ENCODE peak calls at places on chromosomes 3 and 15, in four cellular contexts. K is upper lobe of left lung; F is mesenchymal stem cell; U is CD4-positive, alpha-beta memory T cell. D is an unnamed sample. For H3K9me3, the result is how much of the 10 kb centered on the place peaks cover.

GRCh38 chr15:62517541-62517940 is 352.5 kb upstream of the C2CD4B start:
- DNase-seq in K (no peak), U (no peak), F (no peak), D (no peak)

GRCh38 chr15:83378921-83379561 is 68.1 kb upstream of the SH3GL3 start:
- DNase-seq in K (no peak), F (no peak), U (no peak), D (no peak)

GRCh38 chr3:14435175-14436011 is 33.0 kb downstream of the SLC6A6 start:
- DNase-seq in K (peak), F (no peak), U (no peak), D (no peak)

GRCh38 chr3:124177070-124177469 is 185.1 kb upstream of the ROPN1 start:
- DNase-seq in U (no peak), F (no peak), K (no peak), D (no peak)

GRCh38 chr15:36798366-36798765 is 218.9 kb downstream of the CDIN1 start:
- DNase-seq in F (no peak), K (no peak), U (no peak), D (no peak)

GRCh38 chr15:91302588-91303439 is 202.8 kb downstream of the SV2B start:
- DNase-seq in F (peak), U (peak), K (no peak), D (no peak)

GRCh38 chr3:3200632-3201212 is 21.2 kb upstream of the CRBN start:
- DNase-seq in K (peak), U (no peak), F (peak), D (no peak)

GRCh38 chr3:31934866-31935265 is 46.2 kb downstream of the OSBPL10 start:
- DNase-seq in U (no peak), F (no peak), K (peak), D (no peak)

GRCh38 chr3:11530153-11530721 is 113.5 kb downstream of the VGLL4 start:
- DNase-seq in F (peak), U (no peak), K (no peak), D (no peak)

GRCh38 chr15:70094690-70095311 is 2.9 kb downstream of the TLE3 start:
- DNase-seq in K (peak), F (peak), U (no peak), D (no peak)

GRCh38 chr15:98383571-98383970 is 264.8 kb upstream of the IGF1R start:
- DNase-seq in K (no peak), U (no peak), F (no peak), D (no peak)

GRCh38 chr15:64014995-64015394 is 31.3 kb downstream of the DAPK2 start:
- DNase-seq in F (no peak), K (no peak), U (no peak), D (no peak)

GRCh38 chr3:63232764-63233396 is 45.2 kb upstream of the SYNPR start:
- DNase-seq in F (no peak), K (no peak), U (no peak), D (no peak)

GRCh38 chr15:70267879-70268278 is 170.2 kb upstream of the TLE3 start:
- DNase-seq in K (peak), F (peak), U (no peak), D (no peak)

GRCh38 chr15:48541659-48542334 is 103.7 kb downstream of the FBN1 start:
- DNase-seq in F (peak), K (no peak), U (no peak), D (no peak)

GRCh38 chr3:9550999-9551398 is 2.6 kb downstream of the LHFPL4 start:
- DNase-seq in K (no peak), F (no peak), U (no peak), D (no peak)

GRCh38 chr15:96334705-96335428 is 4.4 kb downstream of the NR2F2 start:
- DNase-seq in K (no peak), F (peak), U (no peak), D (no peak)

GRCh38 chr15:67024322-67024997 is 40.9 kb upstream of the SMAD3 start:
- DNase-seq in U (no peak), K (peak), F (peak), D (no peak)

GRCh38 chr15:26355671-26356070 is 417.2 kb downstream of the GABRB3 start:
- DNase-seq in F (no peak), K (no peak), U (no peak), D (no peak)

GRCh38 chr3:112770026-112770626 is 76.5 kb downstream of the CD200R1L start:
- DNase-seq in K (no peak), F (peak), U (no peak), D (no peak)

GRCh38 chr15:40190591-40190990 is 29.7 kb downstream of the BUB1B start:
- DNase-seq in U (no peak), F (peak), K (no peak), D (no peak)

GRCh38 chr3:98734311-98734710 is 28.8 kb upstream of the ST3GAL6 start:
- DNase-seq in K (no peak), F (peak), U (no peak), D (no peak)

GRCh38 chr15:66907826-66908502 is 157.4 kb upstream of the SMAD3 start:
- DNase-seq in F (no peak), K (peak), U (no peak), D (no peak)

GRCh38 chr15:73940061-73940981 is 14.1 kb downstream of the LOXL1 start:
- DNase-seq in K (no peak), U (no peak), F (no peak), D (no peak)

GRCh38 chr3:4928277-4928789 is 50.9 kb upstream of the BHLHE40 start:
- DNase-seq in U (no peak), K (no peak), F (no peak), D (no peak)

GRCh38 chr15:89556413-89557262 is 18.6 kb upstream of the TICRR start:
- DNase-seq in K (peak), U (peak), F (peak), D (peak)

GRCh38 chr15:84970832-84971231 is 10.8 kb upstream of the PDE8A start:
- DNase-seq in K (no peak), F (no peak), U (no peak), D (no peak)

DNA sequence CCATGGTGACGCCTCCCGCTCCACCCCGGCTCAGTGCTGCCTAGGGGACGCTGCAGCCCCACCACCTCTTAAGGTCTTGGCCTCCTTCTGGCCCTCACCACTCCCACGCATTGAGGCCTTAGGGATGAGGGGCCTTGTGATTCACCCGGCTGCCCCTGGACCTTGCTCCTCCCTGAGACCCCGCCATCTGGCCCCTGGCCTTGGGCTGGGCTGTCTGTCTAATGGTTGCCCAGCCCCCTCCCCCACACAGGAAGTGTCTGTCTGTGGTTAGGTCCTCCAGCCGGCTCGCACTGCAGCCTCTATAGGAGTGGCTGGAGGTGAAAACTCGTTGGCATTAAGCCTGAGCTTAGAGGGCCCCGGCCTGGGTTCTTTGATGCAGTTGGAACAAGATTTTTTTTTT is 21.5 kb upstream of the MTHFS start:
- DNase-seq in U (no peak), F (no peak), K (no peak), D (no peak)
- H3K9me3 ChIP-seq in U (under half), F (half or more), K (half or more), D (under half)

GRCh38 chr15:24823473-24823872 is 131.3 kb upstream of the SNRPN start:
- DNase-seq in K (no peak), F (peak), U (no peak), D (no peak)
- H3K9me3 ChIP-seq in K (under half), F (under half), U (under half), D (under half)

GRCh38 chr3:187473778-187474406 is 105.7 kb downstream of the RTP4 start:
- DNase-seq in U (no peak), K (no peak), F (no peak), D (no peak)
- H3K9me3 ChIP-seq in U (under half), K (under half), F (under half), D (under half)

GRCh38 chr15:94033014-94033682 is 198.2 kb upstream of the MCTP2 start:
- DNase-seq in U (no peak), F (no peak), K (no peak), D (no peak)
- H3K9me3 ChIP-seq in U (under half), F (under half), K (under half), D (under half)

GRCh38 chr3:43013743-43014155 is 34.6 kb downstream of the GASK1A start:
- DNase-seq in K (no peak), U (peak), F (no peak), D (no peak)

GRCh38 chr3:43013256-43013655 is 34.1 kb downstream of the GASK1A start:
- DNase-seq in K (no peak), U (no peak), F (no peak), D (no peak)

GRCh38 chr3:43015572-43016512 is 36.7 kb downstream of the GASK1A start:
- DNase-seq in U (peak), K (no peak), F (no peak), D (no peak)

GRCh38 chr3:43014990-43015389 is 35.9 kb downstream of the GASK1A start:
- DNase-seq in U (no peak), F (no peak), K (no peak), D (no peak)

GRCh38 chr3:43014216-43014615 is 35.1 kb downstream of the GASK1A start:
- DNase-seq in F (no peak), K (no peak), U (no peak), D (no peak)
- H3K9me3 ChIP-seq in F (under half), K (under half), U (under half), D (under half)

GRCh38 chr3:118077332-118077731 is 957.3 kb downstream of the IGSF11 start:
- DNase-seq in F (no peak), K (no peak), U (no peak), D (no peak)

GRCh38 chr3:118075873-118076272 is 958.8 kb downstream of the IGSF11 start:
- DNase-seq in U (no peak), F (no peak), K (no peak), D (no peak)

GRCh38 chr3:118080886-118081285 is 953.8 kb downstream of the IGSF11 start:
- DNase-seq in F (peak), U (no peak), K (no peak), D (no peak)
- H3K9me3 ChIP-seq in F (under half), U (under half), K (under half), D (under half)

GRCh38 chr15:78317145-78317836 is 17.9 kb upstream of the SKIC8 start:
- DNase-seq in F (peak), K (no peak), U (no peak), D (no peak)

GRCh38 chr15:78320173-78320572 is 20.0 kb upstream of the CRABP1 start:
- DNase-seq in K (no peak), U (no peak), F (no peak), D (no peak)

GRCh38 chr15:78321786-78322185 is 18.4 kb upstream of the CRABP1 start:
- DNase-seq in F (no peak), K (no peak), U (no peak), D (no peak)

GRCh38 chr15:78321041-78321570 is 19.0 kb upstream of the CRABP1 start:
- DNase-seq in K (no peak), F (no peak), U (no peak), D (no peak)

GRCh38 chr15:78319588-78319987 is 20.2 kb upstream of the SKIC8 start:
- DNase-seq in K (no peak), F (no peak), U (no peak), D (no peak)
- H3K9me3 ChIP-seq in K (under half), F (under half), U (under half), D (under half)

DNA sequence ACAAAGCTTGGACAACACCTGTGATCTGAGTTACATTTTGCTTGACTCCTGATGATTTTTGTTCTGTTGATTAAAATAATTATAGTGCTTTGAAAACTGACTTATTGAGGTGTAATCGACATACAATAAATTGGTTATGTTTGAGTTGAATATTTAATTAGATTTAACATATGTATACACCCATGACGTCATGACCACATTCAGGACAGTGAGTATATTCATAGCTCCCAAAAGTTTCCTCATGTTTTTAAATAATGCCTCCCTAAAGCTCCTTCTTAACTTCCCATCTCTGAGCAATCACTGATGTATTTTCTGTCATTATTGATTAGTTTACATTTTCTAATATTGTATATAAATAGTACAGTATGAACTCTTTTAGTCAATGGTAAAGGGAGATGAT is 801.2 kb downstream of the PDCD6IP start:
- DNase-seq in F (no peak), U (no peak), K (no peak), D (no peak)
- H3K9me3 ChIP-seq in F (under half), U (under half), K (under half), D (under half)